ENCODE peak calls at places on chromosomes 13 and 19, in nine cellular contexts. J is neural progenitor cell, C is hepatocyte, V is GM23248, O is GM23338, S is MM.1S, Y is HCT116, D is PC-3, R is SK-N-SH. P is an unnamed sample. For H4K20me1, the result is how much of the 10 kb centered on the place peaks cover.

GRCh38 chr19:1459479-1459878 is 9.6 kb downstream of the APC2 start:
- DNase-seq in C (no peak), Y (no peak), V (no peak), R (no peak), O (no peak), S (no peak), D (no peak), J (no peak), P (no peak)

GRCh38 chr19:15769586-15769985 is 17.9 kb upstream of the OR10H5 start:
- DNase-seq in S (no peak), R (no peak), O (peak), Y (no peak), C (no peak), D (peak), V (no peak), J (no peak), P (no peak)

GRCh38 chr19:1856698-1857603 is 6.4 kb downstream of the KLF16 start:
- DNase-seq in V (peak), D (peak), O (peak), R (peak), J (peak), C (peak), Y (no peak), S (peak), P (peak)

GRCh38 chr13:113783482-113783881 is 24.5 kb downstream of the TMEM255B start:
- DNase-seq in J (no peak), V (no peak), R (no peak), C (no peak), S (no peak), D (peak), O (no peak), Y (no peak), P (no peak)

GRCh38 chr13:44578064-44578394 is 1.9 kb upstream of the TSC22D1 start:
- DNase-seq in C (no peak), J (no peak), D (no peak), S (no peak), V (peak), Y (no peak), O (peak), R (peak), P (no peak)

GRCh38 chr19:8373867-8374813 is 10.2 kb downstream of the ANGPTL4 start:
- DNase-seq in S (no peak), O (no peak), V (no peak), D (no peak), C (no peak), Y (no peak), R (peak), J (no peak), P (no peak)

GRCh38 chr19:795691-796581 is 1.3 kb upstream of the PTBP1 start:
- DNase-seq in Y (no peak), S (no peak), J (no peak), R (no peak), O (no peak), V (no peak), C (no peak), D (no peak), P (no peak)

GRCh38 chr13:28751210-28751935 is 32.6 kb upstream of the SLC46A3 start:
- DNase-seq in Y (no peak), O (peak), C (no peak), R (no peak), J (no peak), D (no peak), V (no peak), S (no peak), P (no peak)

GRCh38 chr13:45021250-45021649 is 31.9 kb downstream of the GPALPP1 start:
- DNase-seq in J (no peak), D (no peak), R (no peak), S (no peak), O (no peak), C (no peak), V (no peak), Y (no peak), P (no peak)

GRCh38 chr19:9075064-9075964 is 11.5 kb upstream of the OR1M1 start:
- DNase-seq in Y (peak), J (peak), S (no peak), R (peak), C (peak), D (peak), O (peak), V (peak), P (no peak)

GRCh38 chr13:79749985-79750551 is 269.1 kb downstream of the NDFIP2 start:
- DNase-seq in S (no peak), D (peak), Y (no peak), J (peak), R (no peak), V (peak), C (peak), O (peak), P (no peak)

GRCh38 chr13:76943646-76944045 is 4.7 kb upstream of the ACOD1 start:
- DNase-seq in R (no peak), Y (no peak), J (no peak), O (no peak), C (no peak), S (no peak), D (peak), V (no peak), P (no peak)

GRCh38 chr19:6059396-6059947 is 50.8 kb downstream of the RFX2 start:
- DNase-seq in D (no peak), J (no peak), O (no peak), V (no peak), R (no peak), C (no peak), Y (no peak), S (no peak), P (no peak)

GRCh38 chr13:59780058-59780457 is 383.7 kb downstream of the DIAPH3 start:
- DNase-seq in S (no peak), C (no peak), R (no peak), Y (no peak), V (peak), D (peak), J (no peak), O (no peak), P (no peak)

GRCh38 chr13:47708386-47708785 is 292.7 kb downstream of the SUCLA2 start:
- DNase-seq in V (peak), R (no peak), O (no peak), S (no peak), Y (no peak), D (peak), C (no peak), J (no peak), P (no peak)

GRCh38 chr19:1566392-1567115 is 1.6 kb downstream of the MEX3D start:
- DNase-seq in O (peak), C (peak), V (peak), J (peak), S (no peak), R (peak), Y (no peak), D (peak), P (no peak)

GRCh38 chr13:51858433-51859247 is 3.1 kb upstream of the CCDC70 start:
- DNase-seq in R (no peak), Y (no peak), J (peak), V (no peak), S (no peak), C (no peak), O (peak), D (peak), P (no peak)

GRCh38 chr13:91123456-91124127 is 223.9 kb upstream of the MIR17HG start:
- DNase-seq in S (no peak), C (no peak), R (no peak), O (peak), Y (no peak), D (no peak), V (no peak), J (no peak), P (no peak)

GRCh38 chr19:44696939-44697669 is 1.8 kb upstream of the CEACAM16 start:
- DNase-seq in D (no peak), V (no peak), C (no peak), O (no peak), S (no peak), R (no peak), J (no peak), Y (no peak), P (no peak)
- H3K4me2 ChIP-seq in D (no peak), V (no peak), C (no peak), O (no peak), S (no peak), R (no peak), J (no peak), Y (no peak), P (no peak)

DNA sequence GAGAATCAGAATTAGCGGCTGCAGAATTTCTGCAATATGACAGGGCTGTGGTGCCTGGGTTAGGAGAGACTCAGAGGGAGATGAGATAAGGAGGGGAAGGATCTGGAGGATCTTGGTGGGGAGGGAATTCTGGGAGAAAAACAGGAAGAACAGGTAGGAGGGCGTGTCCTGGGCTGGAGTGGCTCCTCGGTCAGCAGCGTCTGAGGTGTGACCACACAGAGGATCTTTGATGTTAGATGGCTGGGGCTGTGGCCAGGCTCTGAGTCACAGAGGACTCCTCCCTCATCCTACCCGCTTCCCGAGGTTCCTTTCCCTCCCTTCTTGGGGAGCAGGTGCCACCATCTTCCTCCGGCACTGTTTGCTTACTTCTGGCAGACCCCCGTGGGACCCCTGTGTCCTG is 6.4 kb upstream of the KLK6 start:
- DNase-seq in O (peak), D (peak), Y (peak), S (no peak), C (peak), J (no peak), R (no peak), V (no peak), P (no peak)
- TF ChIP-seq EZH2phosphoT487 in O (no peak), D (no peak), Y (no peak), S (no peak), C (no peak), J (no peak), R (no peak), V (no peak), P (no peak)

GRCh38 chr19:19026299-19026971 is 6.9 kb downstream of the SUGP2 start:
- DNase-seq in S (no peak), R (no peak), J (peak), D (no peak), C (peak), Y (no peak), V (peak), O (peak), P (peak)
- H4K20me1 ChIP-seq in S (under half), R (under half), J (half or more), D (under half), C (under half), Y (under half), V (under half), O (half or more), P (under half)

GRCh38 chr13:78239681-78240080 is 321.1 kb upstream of the EDNRB start:
- DNase-seq in V (no peak), S (no peak), D (no peak), Y (no peak), J (peak), C (no peak), R (no peak), O (peak), P (no peak)
- H3K4me2 ChIP-seq in V (no peak), S (no peak), D (no peak), Y (no peak), J (peak), C (no peak), R (no peak), O (no peak), P (no peak)

DNA sequence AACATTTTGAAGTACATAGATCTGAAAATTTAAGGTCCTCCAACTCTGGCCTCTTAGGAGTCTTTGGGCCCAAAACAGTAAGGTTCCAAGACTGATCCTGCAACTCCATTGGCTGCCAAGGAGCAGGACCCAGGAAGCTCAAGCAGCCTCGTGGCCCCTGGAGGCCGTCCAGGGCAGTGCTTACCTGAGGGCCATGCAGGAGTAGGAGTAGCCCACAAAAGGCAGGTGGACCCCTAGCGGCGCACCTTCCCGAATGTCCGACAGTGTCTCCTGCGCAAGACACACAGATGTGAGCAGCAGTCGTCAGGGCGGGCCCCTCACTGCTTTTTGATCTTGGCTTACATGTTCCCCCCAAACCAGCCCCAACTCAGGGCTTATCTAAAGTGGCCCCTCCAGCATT is 5.7 kb upstream of the SIX5 start:
- DNase-seq in Y (no peak), V (no peak), C (no peak), S (no peak), J (no peak), D (no peak), R (no peak), O (peak), P (no peak)
- TF ChIP-seq EZH2phosphoT487 in Y (no peak), V (no peak), C (no peak), S (no peak), J (no peak), D (no peak), R (no peak), O (no peak), P (no peak)

DNA sequence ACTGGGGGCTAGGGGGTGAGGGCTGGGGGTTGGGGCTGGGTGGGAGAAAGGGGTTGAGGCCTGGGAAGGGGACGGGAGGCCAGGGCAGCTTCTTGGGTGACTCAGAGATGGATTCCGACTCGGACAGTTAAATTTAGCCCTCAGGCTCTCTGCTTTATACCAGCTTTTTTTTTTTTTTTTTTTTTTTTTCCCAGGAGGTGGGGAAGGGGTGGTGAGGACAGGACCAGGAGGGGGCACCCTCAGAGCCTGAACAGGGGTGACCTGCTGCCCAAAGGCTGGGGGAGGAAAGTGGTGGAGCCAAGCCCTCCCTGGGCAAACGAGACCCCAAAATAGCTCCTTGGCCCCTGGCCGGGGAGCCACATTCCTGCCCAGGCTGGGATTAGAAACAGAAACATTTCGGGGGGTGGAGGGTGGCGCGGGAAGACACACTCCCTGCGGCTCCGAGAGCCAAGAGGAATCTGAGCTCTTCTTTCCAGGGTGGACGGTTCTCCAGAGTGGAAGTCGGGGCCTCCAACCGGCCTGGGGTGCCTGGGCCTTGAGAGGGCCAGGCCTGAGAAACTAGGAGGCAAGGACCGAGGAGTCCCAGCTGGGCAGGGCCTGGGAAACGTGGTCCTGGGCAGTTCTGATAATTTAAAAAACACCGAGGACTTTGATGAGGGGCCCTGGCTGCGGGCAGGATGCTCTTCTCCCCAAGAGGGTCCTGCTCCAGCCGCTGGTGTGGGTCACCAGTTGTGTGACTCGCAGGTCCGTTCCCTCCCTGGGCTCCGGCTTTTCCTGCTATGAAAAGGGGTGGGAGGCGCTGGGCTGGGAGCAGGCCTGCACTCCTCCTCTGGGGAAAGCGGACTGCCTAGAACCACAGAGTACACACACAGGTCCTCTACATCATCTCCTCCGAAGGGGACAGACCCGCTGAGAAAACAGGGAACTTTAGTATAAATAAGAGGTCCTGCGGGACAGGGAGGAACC is 813 bp upstream of the DMPK start:
- DNase-seq in J (no peak), Y (no peak), O (no peak), C (no peak), D (peak), R (peak), S (no peak), V (peak), P (no peak)
- H4K20me1 ChIP-seq in J (half or more), Y (under half), O (under half), C (under half), D (under half), R (under half), S (under half), V (under half), P (under half)

P was measured in OCI-LY7.